ENCODE peak calls at places on chromosome 21, in five cellular contexts. U is progenitor cell of endocrine pancreas, H is hypothalamus, G is GF-D8, V is NCI-H748 treated with DMSO at 0.1 percent for 48 hours. W is an unnamed sample.

GRCh38 chr21:43763901-43764523 is 12.1 kb downstream of the CSTB start:
- DNase-seq in U (no peak), H (no peak), G (no peak), V (no peak), W (no peak)

GRCh38 chr21:38965910-38966504 is 160.3 kb downstream of the ETS2 start:
- DNase-seq in U (peak; percentile 56), H (no peak), G (no peak), V (peak; percentile 97), W (peak; percentile 72)

GRCh38 chr21:15183712-15184353 is 119.0 kb upstream of the NRIP1 start:
- DNase-seq in U (no peak), H (no peak), G (no peak), V (no peak), W (no peak)

GRCh38 chr21:34865922-34866271 is 183.2 kb downstream of the RUNX1 start:
- DNase-seq in U (no peak), H (no peak), G (peak; percentile 77), V (no peak), W (no peak)

GRCh38 chr21:43921979-43922945 is 57.2 kb downstream of the AGPAT3 start:
- DNase-seq in U (no peak), H (no peak), G (peak; percentile 67), V (no peak), W (no peak)

GRCh38 chr21:41210405-41211040 is 42.6 kb downstream of the BACE2 start:
- DNase-seq in U (no peak), H (no peak), G (no peak), V (no peak), W (no peak)

GRCh38 chr21:44773291-44773932 is 28.2 kb downstream of the UBE2G2 start:
- DNase-seq in U (no peak), H (no peak), G (no peak), V (no peak), W (peak; percentile 84)

GRCh38 chr21:35932232-35932911 is 128.0 kb downstream of the SETD4 start:
- DNase-seq in U (no peak), H (no peak), G (peak; percentile 98), V (peak; percentile 46), W (no peak)

GRCh38 chr21:42145569-42146250 is 73.2 kb upstream of the ABCG1 start:
- DNase-seq in U (peak; percentile 50), H (peak; percentile 55), G (no peak), V (peak; percentile 54), W (peak; percentile 73)

GRCh38 chr21:46109251-46110221 is 11.6 kb downstream of the COL6A2 start:
- DNase-seq in U (peak; percentile 6), H (no peak), G (no peak), V (no peak), W (no peak)

GRCh38 chr21:42599962-42600361 is 53.5 kb upstream of the PDE9A start:
- DNase-seq in U (no peak), H (no peak), G (no peak), V (no peak), W (no peak)

GRCh38 chr21:43877936-43878575 is 13.0 kb downstream of the AGPAT3 start:
- DNase-seq in U (no peak), H (no peak), G (no peak), V (no peak), W (no peak)

GRCh38 chr21:43689556-43690337 is 29.2 kb upstream of the PDXK start:
- DNase-seq in U (no peak), H (no peak), G (no peak), V (no peak), W (no peak)

GRCh38 chr21:35113064-35113463 is 64.0 kb upstream of the RUNX1 start:
- DNase-seq in U (no peak), H (no peak), G (no peak), V (no peak), W (no peak)

GRCh38 chr21:39529026-39529425 is 77.3 kb downstream of the SH3BGR start:
- DNase-seq in U (no peak), H (no peak), G (no peak), V (no peak), W (no peak)

GRCh38 chr21:38780879-38781278 is 24.9 kb upstream of the ETS2 start:
- DNase-seq in U (no peak), H (no peak), G (no peak), V (no peak), W (no peak)

W was measured in ecto neural progenitor cell.